ENCODE peak calls at places on chromosomes 5 and 9, in four cellular contexts. W, C, L and V are unnamed samples.

GRCh38 chr5:149212203-149212951 is 59.3 kb upstream of the AFAP1L1 start:
- DNase-seq in W (peak; percentile 100), C (no peak), L (no peak), V (no peak)

GRCh38 chr9:124320062-124320973 is 62.6 kb downstream of the NEK6 start:
- DNase-seq in W (peak; percentile 64), C (peak; percentile 84), L (no peak), V (peak; percentile 77)

GRCh38 chr5:78920604-78921003 is 64.5 kb downstream of the ARSB start:
- DNase-seq in W (peak; percentile 45), C (no peak), L (no peak), V (peak; percentile 34)

GRCh38 chr9:115411993-115412452 is 294.1 kb upstream of the TNC start:
- DNase-seq in W (no peak), C (no peak), L (no peak), V (no peak)

GRCh38 chr9:81906656-81907055 is 21.6 kb upstream of the SPATA31D4 start:
- DNase-seq in W (no peak), C (no peak), L (no peak), V (no peak)

GRCh38 chr9:87694236-87694755 is 31.6 kb upstream of the CTSL start:
- DNase-seq in W (no peak), C (no peak), L (no peak), V (no peak)

GRCh38 chr5:68243251-68243650 is 27.7 kb downstream of the PIK3R1 start:
- DNase-seq in W (no peak), C (no peak), L (no peak), V (no peak)

GRCh38 chr9:70262384-70262783 is 3.6 kb downstream of the SMC5 start:
- DNase-seq in W (no peak), C (no peak), L (no peak), V (no peak)

GRCh38 chr9:106575903-106576755 is 286.8 kb upstream of the ZNF462 start:
- DNase-seq in W (no peak), C (no peak), L (no peak), V (no peak)

GRCh38 chr9:133098104-133098754 is 22.8 kb downstream of the RALGDS start:
- DNase-seq in W (no peak), C (no peak), L (no peak), V (no peak)

GRCh38 chr9:77475641-77476473 is 172.3 kb downstream of the GNA14 start:
- DNase-seq in W (no peak), C (no peak), L (no peak), V (no peak)

GRCh38 chr5:171720086-171720485 is 65.5 kb upstream of the SMIM23 start:
- DNase-seq in W (no peak), C (no peak), L (no peak), V (no peak)

GRCh38 chr5:16869821-16870796 is 66.0 kb downstream of the MYO10 start:
- DNase-seq in W (peak; percentile 41), C (no peak), L (no peak), V (no peak)

GRCh38 chr5:34790087-34790486 is 48.9 kb upstream of the TTC23L start:
- DNase-seq in W (peak; percentile 18), C (no peak), L (no peak), V (no peak)

GRCh38 chr5:91240175-91240574 is 142.9 kb downstream of the ARRDC3 start:
- DNase-seq in W (no peak), C (no peak), L (no peak), V (no peak)

GRCh38 chr9:105483618-105484017 is 35.8 kb downstream of the FSD1L start:
- DNase-seq in W (no peak), C (no peak), L (no peak), V (no peak)

GRCh38 chr5:107900721-107901120 is 230.0 kb upstream of the EFNA5 start:
- DNase-seq in W (no peak), C (no peak), L (no peak), V (no peak)

GRCh38 chr5:59246470-59247250 is 646.9 kb downstream of the PDE4D start:
- DNase-seq in W (no peak), C (no peak), L (no peak), V (no peak)

GRCh38 chr5:1214163-1214935 is 10.8 kb upstream of the SLC6A18 start:
- DNase-seq in W (no peak), C (no peak), L (no peak), V (no peak)

GRCh38 chr9:18173923-18174322 is 300.0 kb upstream of the ADAMTSL1 start:
- DNase-seq in W (no peak), C (no peak), L (no peak), V (no peak)

GRCh38 chr9:19409406-19410194 is 791 bp downstream of the ACER2 start:
- DNase-seq in W (peak; percentile 29), C (peak; percentile 84), L (no peak), V (peak; percentile 73)

GRCh38 chr5:117454716-117455212 is 880.1 kb upstream of the SEMA6A start:
- DNase-seq in W (no peak), C (peak; percentile 70), L (peak; percentile 20), V (peak; percentile 14)
- H3K4me3 ChIP-seq in W (no peak overlapping the region), C (no peak overlapping the region), L (peak overlapping the region; percentile 1), V (no peak overlapping the region)

GRCh38 chr9:110864011-110864410 is 174.3 kb downstream of the LPAR1 start:
- DNase-seq in W (no peak), C (no peak), L (no peak), V (no peak)
- H3K4me3 ChIP-seq in W (no peak overlapping the region), C (no peak overlapping the region), L (no peak overlapping the region), V (no peak overlapping the region)

DNA sequence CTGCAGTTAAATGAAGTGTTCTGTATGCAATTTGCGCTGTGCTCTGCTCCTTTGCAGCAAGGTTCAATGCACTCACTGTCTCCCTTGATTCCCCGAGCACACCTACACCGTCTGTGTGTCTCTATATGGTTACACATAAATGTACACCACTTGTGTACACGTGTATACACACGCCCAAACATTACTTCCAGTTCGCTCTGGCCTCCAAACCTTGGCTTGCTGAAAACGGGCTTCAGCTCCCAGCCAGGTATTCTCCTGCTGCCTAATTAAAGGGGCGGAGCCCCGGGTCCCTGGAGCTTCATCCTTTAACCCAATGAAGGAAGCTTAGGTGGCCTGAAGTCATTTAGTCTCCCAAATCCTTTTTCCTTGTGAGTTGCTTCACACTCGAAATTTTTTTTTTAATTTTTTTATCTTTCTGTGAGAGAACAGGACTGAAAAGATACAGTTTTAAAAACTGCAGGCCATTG is 4.6 kb downstream of the ISL1 start:
- DNase-seq in W (no peak), C (no peak), L (no peak), V (no peak)
- H3K4me3 ChIP-seq in W (no peak overlapping the region), C (no peak overlapping the region), L (no peak overlapping the region), V (no peak overlapping the region)

DNA sequence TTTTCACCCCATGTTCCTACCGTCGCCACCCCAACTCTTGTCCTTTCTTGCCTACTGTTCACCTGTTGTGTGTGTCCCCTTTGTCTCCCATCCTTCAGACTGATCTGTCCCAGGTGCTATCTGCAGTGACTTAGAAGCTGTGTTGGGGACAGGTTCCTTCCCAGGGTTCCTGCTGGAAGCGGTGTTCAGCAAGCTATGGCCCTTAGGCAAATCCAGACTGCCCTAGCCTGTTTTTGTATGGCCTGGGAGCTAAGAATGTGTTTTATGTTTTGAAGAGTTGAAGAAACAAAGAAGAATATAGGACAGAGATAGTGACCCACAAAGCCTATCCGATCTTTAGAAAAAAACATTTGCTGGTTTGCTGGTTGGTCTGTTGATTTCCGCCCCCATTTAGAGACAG is 236.4 kb downstream of the GOLPH3 start:
- DNase-seq in W (no peak), C (no peak), L (no peak), V (no peak)
- H3K4me3 ChIP-seq in W (no peak overlapping the region), C (no peak overlapping the region), L (no peak overlapping the region), V (no peak overlapping the region)

GRCh38 chr9:37617837-37618236 is 25.4 kb upstream of the TOMM5 start:
- DNase-seq in W (no peak), C (no peak), L (no peak), V (no peak)
- H3K4me3 ChIP-seq in W (peak overlapping the region; percentile 57), C (no peak overlapping the region), L (no peak overlapping the region), V (no peak overlapping the region)

DNA sequence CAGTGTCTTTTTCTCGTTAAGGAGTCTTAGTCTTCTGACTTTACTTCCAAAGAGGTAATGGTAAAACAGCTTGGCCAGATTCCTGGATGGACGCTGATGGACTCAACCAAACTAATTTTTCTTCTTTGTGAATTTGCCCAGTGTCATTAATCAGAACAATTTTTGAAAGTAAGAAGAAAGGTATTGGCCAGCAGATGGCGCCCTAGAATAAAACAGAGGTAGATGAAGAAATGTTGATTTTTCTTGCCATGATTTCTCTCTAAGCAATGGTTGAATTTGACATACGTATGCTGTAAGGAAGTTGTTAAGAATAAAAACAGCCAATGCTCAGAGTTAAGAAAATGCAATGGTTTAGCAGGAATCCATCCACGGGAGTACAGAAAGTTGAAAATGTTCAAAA is 500.0 kb downstream of the DIRAS2 start:
- DNase-seq in W (peak; percentile 50), C (no peak), L (no peak), V (no peak)
- H3K4me3 ChIP-seq in W (no peak overlapping the region), C (no peak overlapping the region), L (no peak overlapping the region), V (no peak overlapping the region)

GRCh38 chr5:131619102-131619501 is 15.9 kb downstream of the RAPGEF6 start:
- DNase-seq in W (no peak), C (no peak), L (no peak), V (no peak)
- H3K4me3 ChIP-seq in W (no peak overlapping the region), C (no peak overlapping the region), L (no peak overlapping the region), V (no peak overlapping the region)

GRCh38 chr5:127072861-127073846 is at the start of gene C5orf63:
- DNase-seq in W (no peak), C (no peak), L (peak; percentile 17), V (peak; percentile 71)
- H3K4me3 ChIP-seq in W (peak within 1 kb of the TSS; percentile 83), C (peak within 1 kb of the TSS; percentile 49), L (peak within 1 kb of the TSS; percentile 77), V (peak within 1 kb of the TSS; percentile 65)